ENCODE peak calls at places on chromosomes 6 and 20, in nine cellular contexts. U, C, J, F, R, L, K, A and W are unnamed samples.

GRCh38 chr6:140274548-140274947 is 900.1 kb upstream of the CITED2 start:
- DNase-seq in U (no peak), C (no peak), J (no peak), F (no peak), R (no peak), L (no peak), K (no peak), A (no peak), W (no peak)

GRCh38 chr6:36362551-36363389 is 24.7 kb downstream of the ETV7 start:
- DNase-seq in U (no peak), C (no peak), J (no peak), F (no peak), R (no peak), L (no peak), K (peak; percentile 64), A (no peak), W (no peak)

GRCh38 chr20:32206383-32207210 is 946 bp downstream of the PLAGL2 start:
- DNase-seq in U (no peak), C (no peak), J (no peak), F (no peak), R (no peak), L (no peak), K (no peak), A (no peak), W (no peak)

GRCh38 chr6:166988674-166989201 is 10.5 kb upstream of the CEP43 start:
- DNase-seq in U (no peak), C (no peak), J (no peak), F (no peak), R (no peak), L (no peak), K (no peak), A (no peak), W (no peak)

GRCh38 chr6:169190144-169190584 is 63.5 kb downstream of the THBS2 start:
- DNase-seq in U (no peak), C (peak; percentile 27), J (no peak), F (no peak), R (no peak), L (peak; percentile 96), K (no peak), A (no peak), W (no peak)

GRCh38 chr6:144149894-144150672 is at the start of gene STX11:
- DNase-seq in U (peak; percentile 41), C (peak; percentile 76), J (peak; percentile 39), F (peak; percentile 89), R (peak; percentile 15), L (peak; percentile 52), K (peak; percentile 85), A (peak; percentile 63), W (peak; percentile 51)

GRCh38 chr6:55957961-55958422 is 82.6 kb upstream of the BMP5 start:
- DNase-seq in U (no peak), C (no peak), J (no peak), F (no peak), R (no peak), L (peak; percentile 25), K (no peak), A (no peak), W (no peak)

GRCh38 chr6:97411610-97412009 is 128.6 kb upstream of the MMS22L start:
- DNase-seq in U (no peak), C (no peak), J (no peak), F (no peak), R (no peak), L (no peak), K (no peak), A (no peak), W (no peak)

GRCh38 chr6:159104163-159104885 is 59.5 kb upstream of the TAGAP start:
- DNase-seq in U (peak; percentile 60), C (peak; percentile 76), J (peak; percentile 76), F (peak; percentile 85), R (peak; percentile 76), L (peak; percentile 79), K (peak; percentile 80), A (peak; percentile 58), W (peak; percentile 78)

GRCh38 chr6:26457407-26457795 is 354 bp upstream of the BTN2A1 start:
- DNase-seq in U (no peak), C (peak; percentile 22), J (peak; percentile 28), F (no peak), R (peak; percentile 10), L (peak; percentile 21), K (no peak), A (no peak), W (no peak)

GRCh38 chr20:63739129-63740069 is at the start of gene SLC2A4RG:
- DNase-seq in U (no peak), C (peak; percentile 87), J (peak; percentile 85), F (peak; percentile 97), R (peak; percentile 90), L (peak; percentile 98), K (peak; percentile 83), A (no peak), W (peak; percentile 71)

GRCh38 chr6:141264101-141264500 is 868.6 kb upstream of the GJE1 start:
- DNase-seq in U (no peak), C (no peak), J (no peak), F (no peak), R (no peak), L (no peak), K (no peak), A (no peak), W (no peak)